ENCODE peak calls at places on chromosomes 13 and 19, in nine cellular contexts. One of them, this sample, is unnamed.

GRCh38 chr19:48943081-48943480 is 9.6 kb downstream of the DHDH start:
- DNase-seq in activated CD4-positive, CD25-positive, alpha-beta regulatory T cell: no peak
- DNase-seq in fibroblast of lung: no peak
- DNase-seq in activated T-cell treated with anti-CD3 and anti-CD28 coated beads, Interleukin-2, amount 50 U/mL, for 72 hours: no peak
- DNase-seq in lung: no peak
- DNase-seq in stimulated activated CD4-positive, alpha-beta T cell treated with anti-CD3 and anti-CD28 coated beads, Interleukin-2, amount 100 ng/mL, for 48 hours: no peak
- DNase-seq in natural killer cell: no peak
- DNase-seq in HTR-8/SVneo: no peak
- DNase-seq in M059J: no peak
- DNase-seq in this sample: no peak

GRCh38 chr19:41880329-41880708 is 2.7 kb upstream of the ARHGEF1 start:
- DNase-seq in fibroblast of lung: no peak
- DNase-seq in HTR-8/SVneo: no peak
- DNase-seq in activated CD4-positive, CD25-positive, alpha-beta regulatory T cell: no peak
- DNase-seq in natural killer cell: no peak
- DNase-seq in activated T-cell treated with anti-CD3 and anti-CD28 coated beads, Interleukin-2, amount 50 U/mL, for 72 hours: no peak
- DNase-seq in stimulated activated CD4-positive, alpha-beta T cell treated with anti-CD3 and anti-CD28 coated beads, Interleukin-2, amount 100 ng/mL, for 48 hours: no peak
- DNase-seq in M059J: no peak
- DNase-seq in lung: no peak
- DNase-seq in this sample: no peak

GRCh38 chr13:36778083-36778671 is 40.8 kb upstream of the RFXAP start:
- DNase-seq in activated T-cell treated with anti-CD3 and anti-CD28 coated beads, Interleukin-2, amount 50 U/mL, for 72 hours: no peak
- DNase-seq in fibroblast of lung: peak
- DNase-seq in stimulated activated CD4-positive, alpha-beta T cell treated with anti-CD3 and anti-CD28 coated beads, Interleukin-2, amount 100 ng/mL, for 48 hours: no peak
- DNase-seq in lung: no peak
- DNase-seq in activated CD4-positive, CD25-positive, alpha-beta regulatory T cell: no peak
- DNase-seq in natural killer cell: no peak
- DNase-seq in M059J: peak
- DNase-seq in HTR-8/SVneo: peak
- DNase-seq in this sample: peak

GRCh38 chr13:51721485-51721884 is 82.5 kb downstream of the DHRS12 start:
- DNase-seq in natural killer cell: no peak
- DNase-seq in HTR-8/SVneo: no peak
- DNase-seq in activated CD4-positive, CD25-positive, alpha-beta regulatory T cell: no peak
- DNase-seq in fibroblast of lung: no peak
- DNase-seq in lung: no peak
- DNase-seq in M059J: no peak
- DNase-seq in activated T-cell treated with anti-CD3 and anti-CD28 coated beads, Interleukin-2, amount 50 U/mL, for 72 hours: no peak
- DNase-seq in stimulated activated CD4-positive, alpha-beta T cell treated with anti-CD3 and anti-CD28 coated beads, Interleukin-2, amount 100 ng/mL, for 48 hours: no peak
- DNase-seq in this sample: no peak

GRCh38 chr19:14517840-14518505 is at the start of gene DNAJB1:
- DNase-seq in lung: peak
- DNase-seq in fibroblast of lung: peak
- DNase-seq in natural killer cell: peak
- DNase-seq in activated T-cell treated with anti-CD3 and anti-CD28 coated beads, Interleukin-2, amount 50 U/mL, for 72 hours: peak
- DNase-seq in M059J: peak
- DNase-seq in activated CD4-positive, CD25-positive, alpha-beta regulatory T cell: peak
- DNase-seq in HTR-8/SVneo: peak
- DNase-seq in stimulated activated CD4-positive, alpha-beta T cell treated with anti-CD3 and anti-CD28 coated beads, Interleukin-2, amount 100 ng/mL, for 48 hours: peak
- DNase-seq in this sample: peak

GRCh38 chr13:22874839-22875238 is 305.9 kb upstream of the SGCG start:
- DNase-seq in lung: no peak
- DNase-seq in HTR-8/SVneo: no peak
- DNase-seq in stimulated activated CD4-positive, alpha-beta T cell treated with anti-CD3 and anti-CD28 coated beads, Interleukin-2, amount 100 ng/mL, for 48 hours: no peak
- DNase-seq in natural killer cell: no peak
- DNase-seq in activated CD4-positive, CD25-positive, alpha-beta regulatory T cell: no peak
- DNase-seq in M059J: no peak
- DNase-seq in activated T-cell treated with anti-CD3 and anti-CD28 coated beads, Interleukin-2, amount 50 U/mL, for 72 hours: no peak
- DNase-seq in fibroblast of lung: no peak
- DNase-seq in this sample: no peak

GRCh38 chr19:1072371-1073015 is 5.5 kb downstream of the ARHGAP45 start:
- DNase-seq in stimulated activated CD4-positive, alpha-beta T cell treated with anti-CD3 and anti-CD28 coated beads, Interleukin-2, amount 100 ng/mL, for 48 hours: no peak
- DNase-seq in lung: no peak
- DNase-seq in HTR-8/SVneo: no peak
- DNase-seq in activated CD4-positive, CD25-positive, alpha-beta regulatory T cell: no peak
- DNase-seq in M059J: no peak
- DNase-seq in natural killer cell: no peak
- DNase-seq in activated T-cell treated with anti-CD3 and anti-CD28 coated beads, Interleukin-2, amount 50 U/mL, for 72 hours: no peak
- DNase-seq in fibroblast of lung: no peak
- DNase-seq in this sample: no peak

GRCh38 chr19:16143399-16144215 is at the start of gene HSH2D:
- DNase-seq in stimulated activated CD4-positive, alpha-beta T cell treated with anti-CD3 and anti-CD28 coated beads, Interleukin-2, amount 100 ng/mL, for 48 hours: peak
- DNase-seq in activated CD4-positive, CD25-positive, alpha-beta regulatory T cell: peak
- DNase-seq in HTR-8/SVneo: no peak
- DNase-seq in lung: peak
- DNase-seq in M059J: peak
- DNase-seq in activated T-cell treated with anti-CD3 and anti-CD28 coated beads, Interleukin-2, amount 50 U/mL, for 72 hours: peak
- DNase-seq in natural killer cell: peak
- DNase-seq in fibroblast of lung: no peak
- DNase-seq in this sample: no peak

GRCh38 chr19:7415163-7415856 is 66.6 kb downstream of the ARHGEF18 start:
- DNase-seq in activated CD4-positive, CD25-positive, alpha-beta regulatory T cell: no peak
- DNase-seq in stimulated activated CD4-positive, alpha-beta T cell treated with anti-CD3 and anti-CD28 coated beads, Interleukin-2, amount 100 ng/mL, for 48 hours: no peak
- DNase-seq in natural killer cell: no peak
- DNase-seq in lung: peak
- DNase-seq in fibroblast of lung: peak
- DNase-seq in activated T-cell treated with anti-CD3 and anti-CD28 coated beads, Interleukin-2, amount 50 U/mL, for 72 hours: no peak
- DNase-seq in M059J: peak
- DNase-seq in HTR-8/SVneo: no peak
- DNase-seq in this sample: peak

GRCh38 chr13:41842029-41842428 is 118.9 kb downstream of the VWA8 start:
- DNase-seq in HTR-8/SVneo: peak
- DNase-seq in stimulated activated CD4-positive, alpha-beta T cell treated with anti-CD3 and anti-CD28 coated beads, Interleukin-2, amount 100 ng/mL, for 48 hours: no peak
- DNase-seq in activated CD4-positive, CD25-positive, alpha-beta regulatory T cell: no peak
- DNase-seq in activated T-cell treated with anti-CD3 and anti-CD28 coated beads, Interleukin-2, amount 50 U/mL, for 72 hours: no peak
- DNase-seq in fibroblast of lung: peak
- DNase-seq in lung: no peak
- DNase-seq in M059J: peak
- DNase-seq in natural killer cell: no peak
- DNase-seq in this sample: no peak

GRCh38 chr19:1725100-1726064 is 27.9 kb upstream of the ONECUT3 start:
- DNase-seq in lung: no peak
- DNase-seq in activated CD4-positive, CD25-positive, alpha-beta regulatory T cell: no peak
- DNase-seq in HTR-8/SVneo: peak
- DNase-seq in M059J: peak
- DNase-seq in activated T-cell treated with anti-CD3 and anti-CD28 coated beads, Interleukin-2, amount 50 U/mL, for 72 hours: peak
- DNase-seq in natural killer cell: no peak
- DNase-seq in fibroblast of lung: peak
- DNase-seq in stimulated activated CD4-positive, alpha-beta T cell treated with anti-CD3 and anti-CD28 coated beads, Interleukin-2, amount 100 ng/mL, for 48 hours: peak
- DNase-seq in this sample: peak

GRCh38 chr13:61144834-61145593 is 270.6 kb downstream of the PCDH20 start:
- DNase-seq in natural killer cell: no peak
- DNase-seq in fibroblast of lung: no peak
- DNase-seq in lung: no peak
- DNase-seq in activated T-cell treated with anti-CD3 and anti-CD28 coated beads, Interleukin-2, amount 50 U/mL, for 72 hours: no peak
- DNase-seq in M059J: no peak
- DNase-seq in activated CD4-positive, CD25-positive, alpha-beta regulatory T cell: no peak
- DNase-seq in stimulated activated CD4-positive, alpha-beta T cell treated with anti-CD3 and anti-CD28 coated beads, Interleukin-2, amount 100 ng/mL, for 48 hours: no peak
- DNase-seq in HTR-8/SVneo: no peak
- DNase-seq in this sample: no peak

GRCh38 chr19:39403331-39404312 is 3.0 kb upstream of the ZFP36 start:
- DNase-seq in fibroblast of lung: peak
- DNase-seq in HTR-8/SVneo: peak
- DNase-seq in lung: peak
- DNase-seq in natural killer cell: peak
- DNase-seq in activated CD4-positive, CD25-positive, alpha-beta regulatory T cell: peak
- DNase-seq in stimulated activated CD4-positive, alpha-beta T cell treated with anti-CD3 and anti-CD28 coated beads, Interleukin-2, amount 100 ng/mL, for 48 hours: peak
- DNase-seq in activated T-cell treated with anti-CD3 and anti-CD28 coated beads, Interleukin-2, amount 50 U/mL, for 72 hours: peak
- DNase-seq in M059J: peak
- DNase-seq in this sample: peak

GRCh38 chr19:1104452-1105216 is 840 bp downstream of the GPX4 start:
- DNase-seq in activated T-cell treated with anti-CD3 and anti-CD28 coated beads, Interleukin-2, amount 50 U/mL, for 72 hours: peak
- DNase-seq in M059J: peak
- DNase-seq in natural killer cell: peak
- DNase-seq in lung: peak
- DNase-seq in fibroblast of lung: peak
- DNase-seq in stimulated activated CD4-positive, alpha-beta T cell treated with anti-CD3 and anti-CD28 coated beads, Interleukin-2, amount 100 ng/mL, for 48 hours: peak
- DNase-seq in activated CD4-positive, CD25-positive, alpha-beta regulatory T cell: peak
- DNase-seq in HTR-8/SVneo: peak
- DNase-seq in this sample: peak

GRCh38 chr19:751501-752341 is 809 bp downstream of the MISP start:
- DNase-seq in activated T-cell treated with anti-CD3 and anti-CD28 coated beads, Interleukin-2, amount 50 U/mL, for 72 hours: no peak
- DNase-seq in HTR-8/SVneo: peak
- DNase-seq in natural killer cell: no peak
- DNase-seq in stimulated activated CD4-positive, alpha-beta T cell treated with anti-CD3 and anti-CD28 coated beads, Interleukin-2, amount 100 ng/mL, for 48 hours: no peak
- DNase-seq in fibroblast of lung: peak
- DNase-seq in M059J: peak
- DNase-seq in activated CD4-positive, CD25-positive, alpha-beta regulatory T cell: no peak
- DNase-seq in lung: no peak
- DNase-seq in this sample: peak